ENCODE peak calls at places on chromosomes 13 and 19, in six cellular contexts. One of them, this sample, is unnamed.

GRCh38 chr13:37878496-37878895 is 8.9 kb upstream of the TRPC4 start:
- DNase-seq in tibial artery: no peak
- DNase-seq in left ventricle myocardium inferior: no peak
- DNase-seq in tibial nerve: no peak
- DNase-seq in PC-3: no peak
- DNase-seq in right atrium auricular region: no peak
- DNase-seq in this sample: no peak

GRCh38 chr19:14337510-14337909 is 43.7 kb upstream of the ADGRE5 start:
- DNase-seq in tibial artery: no peak
- DNase-seq in left ventricle myocardium inferior: no peak
- DNase-seq in tibial nerve: no peak
- DNase-seq in PC-3: peak; percentile 72
- DNase-seq in right atrium auricular region: no peak
- DNase-seq in this sample: peak; percentile 35

GRCh38 chr13:113977976-113978375 is 4.1 kb upstream of the C13orf46 start:
- DNase-seq in tibial artery: peak; percentile 51
- DNase-seq in left ventricle myocardium inferior: no peak
- DNase-seq in tibial nerve: no peak
- DNase-seq in PC-3: no peak
- DNase-seq in right atrium auricular region: no peak
- DNase-seq in this sample: no peak

GRCh38 chr13:23321534-23322241 is 111.8 kb downstream of the SACS start:
- DNase-seq in tibial artery: peak; percentile 74
- DNase-seq in left ventricle myocardium inferior: peak; percentile 38
- DNase-seq in tibial nerve: peak; percentile 19
- DNase-seq in PC-3: peak; percentile 93
- DNase-seq in right atrium auricular region: peak; percentile 83
- DNase-seq in this sample: no peak

GRCh38 chr19:46517471-46517870 is 21.8 kb upstream of the PNMA8B start:
- DNase-seq in tibial artery: no peak
- DNase-seq in left ventricle myocardium inferior: no peak
- DNase-seq in tibial nerve: no peak
- DNase-seq in PC-3: no peak
- DNase-seq in right atrium auricular region: no peak
- DNase-seq in this sample: no peak

GRCh38 chr13:107266657-107267056 is 698.7 kb upstream of the ARGLU1 start:
- DNase-seq in tibial artery: no peak
- DNase-seq in left ventricle myocardium inferior: no peak
- DNase-seq in tibial nerve: no peak
- DNase-seq in PC-3: no peak
- DNase-seq in right atrium auricular region: no peak
- DNase-seq in this sample: no peak

GRCh38 chr19:49987159-49987698 is 26.3 kb upstream of the SIGLEC11 start:
- DNase-seq in tibial artery: peak; percentile 90
- DNase-seq in left ventricle myocardium inferior: peak; percentile 83
- DNase-seq in tibial nerve: peak; percentile 91
- DNase-seq in PC-3: peak; percentile 95
- DNase-seq in right atrium auricular region: peak; percentile 69
- DNase-seq in this sample: peak; percentile 81

GRCh38 chr13:113943821-113944565 is 29.9 kb downstream of the C13orf46 start:
- DNase-seq in tibial artery: peak; percentile 43
- DNase-seq in left ventricle myocardium inferior: peak; percentile 8
- DNase-seq in tibial nerve: no peak
- DNase-seq in PC-3: no peak
- DNase-seq in right atrium auricular region: no peak
- DNase-seq in this sample: no peak

GRCh38 chr13:47000166-47000565 is 103.3 kb upstream of the HTR2A start:
- DNase-seq in tibial artery: no peak
- DNase-seq in left ventricle myocardium inferior: no peak
- DNase-seq in tibial nerve: no peak
- DNase-seq in PC-3: peak; percentile 7
- DNase-seq in right atrium auricular region: no peak
- DNase-seq in this sample: no peak

GRCh38 chr13:45850020-45850613 is 1.4 kb downstream of the SIAH3 start:
- DNase-seq in tibial artery: no peak
- DNase-seq in left ventricle myocardium inferior: no peak
- DNase-seq in tibial nerve: no peak
- DNase-seq in PC-3: no peak
- DNase-seq in right atrium auricular region: no peak
- DNase-seq in this sample: no peak

GRCh38 chr13:111184685-111185401 is 69.7 kb downstream of the ARHGEF7 start:
- DNase-seq in tibial artery: peak; percentile 79
- DNase-seq in left ventricle myocardium inferior: no peak
- DNase-seq in tibial nerve: no peak
- DNase-seq in PC-3: no peak
- DNase-seq in right atrium auricular region: no peak
- DNase-seq in this sample: peak; percentile 18

GRCh38 chr13:19782049-19782726 is 557 bp downstream of the PSPC1 start:
- DNase-seq in tibial artery: peak; percentile 75
- DNase-seq in left ventricle myocardium inferior: peak; percentile 59
- DNase-seq in tibial nerve: peak; percentile 36
- DNase-seq in PC-3: peak; percentile 26
- DNase-seq in right atrium auricular region: peak; percentile 66
- DNase-seq in this sample: peak; percentile 40

GRCh38 chr13:52749446-52749845 is 9.8 kb upstream of the CNMD start:
- DNase-seq in tibial artery: no peak
- DNase-seq in left ventricle myocardium inferior: no peak
- DNase-seq in tibial nerve: no peak
- DNase-seq in PC-3: no peak
- DNase-seq in right atrium auricular region: no peak
- DNase-seq in this sample: no peak

GRCh38 chr19:38900220-38900629 is 456 bp downstream of the NFKBIB start:
- DNase-seq in tibial artery: no peak
- DNase-seq in left ventricle myocardium inferior: no peak
- DNase-seq in tibial nerve: no peak
- DNase-seq in PC-3: no peak
- DNase-seq in right atrium auricular region: no peak
- DNase-seq in this sample: no peak

GRCh38 chr19:6705931-6706632 is 14.4 kb downstream of the C3 start:
- DNase-seq in tibial artery: no peak
- DNase-seq in left ventricle myocardium inferior: no peak
- DNase-seq in tibial nerve: no peak
- DNase-seq in PC-3: no peak
- DNase-seq in right atrium auricular region: no peak
- DNase-seq in this sample: no peak

GRCh38 chr13:42781362-42781761 is at the start of gene FAM216B:
- DNase-seq in tibial artery: no peak
- DNase-seq in left ventricle myocardium inferior: no peak
- DNase-seq in tibial nerve: no peak
- DNase-seq in PC-3: no peak
- DNase-seq in right atrium auricular region: no peak
- DNase-seq in this sample: no peak

GRCh38 chr13:48505597-48506091 is 27.2 kb downstream of the RCBTB2 start:
- DNase-seq in tibial artery: peak; percentile 80
- DNase-seq in left ventricle myocardium inferior: no peak
- DNase-seq in tibial nerve: peak; percentile 57
- DNase-seq in PC-3: no peak
- DNase-seq in right atrium auricular region: no peak
- DNase-seq in this sample: peak; percentile 34

GRCh38 chr13:109744512-109745051 is 41.8 kb downstream of the IRS2 start:
- DNase-seq in tibial artery: no peak
- DNase-seq in left ventricle myocardium inferior: peak; percentile 56
- DNase-seq in tibial nerve: peak; percentile 67
- DNase-seq in PC-3: peak; percentile 71
- DNase-seq in right atrium auricular region: peak; percentile 58
- DNase-seq in this sample: no peak

GRCh38 chr19:54133957-54134590 is 3.5 kb upstream of the CNOT3 start:
- DNase-seq in tibial artery: no peak
- DNase-seq in left ventricle myocardium inferior: no peak
- DNase-seq in tibial nerve: no peak
- DNase-seq in PC-3: no peak
- DNase-seq in right atrium auricular region: no peak
- DNase-seq in this sample: no peak

GRCh38 chr19:3868770-3869456 is at the start of gene ZFR2:
- DNase-seq in tibial artery: no peak
- DNase-seq in left ventricle myocardium inferior: no peak
- DNase-seq in tibial nerve: no peak
- DNase-seq in PC-3: no peak
- DNase-seq in right atrium auricular region: no peak
- DNase-seq in this sample: peak; percentile 20

GRCh38 chr13:24727731-24728601 is 36.0 kb upstream of the RNF17 start:
- DNase-seq in tibial artery: peak; percentile 76
- DNase-seq in left ventricle myocardium inferior: no peak
- DNase-seq in tibial nerve: peak; percentile 70
- DNase-seq in PC-3: peak; percentile 77
- DNase-seq in right atrium auricular region: peak; percentile 62
- DNase-seq in this sample: peak; percentile 54

GRCh38 chr19:23241433-23241832 is 8.8 kb downstream of the ZNF724 start:
- DNase-seq in tibial artery: no peak
- DNase-seq in left ventricle myocardium inferior: no peak
- DNase-seq in tibial nerve: no peak
- DNase-seq in PC-3: no peak
- DNase-seq in right atrium auricular region: no peak
- DNase-seq in this sample: no peak
- H3K9me3 ChIP-seq in tibial artery: no peaks in the 10 kb centered on the region
- H3K9me3 ChIP-seq in left ventricle myocardium inferior: peaks cover 27% of the 10 kb centered on the region
- H3K9me3 ChIP-seq in tibial nerve: no peaks in the 10 kb centered on the region
- H3K9me3 ChIP-seq in PC-3: peaks cover 40% of the 10 kb centered on the region
- H3K9me3 ChIP-seq in right atrium auricular region: peaks cover 14% of the 10 kb centered on the region
- H3K9me3 ChIP-seq in this sample: peaks cover 24% of the 10 kb centered on the region

DNA sequence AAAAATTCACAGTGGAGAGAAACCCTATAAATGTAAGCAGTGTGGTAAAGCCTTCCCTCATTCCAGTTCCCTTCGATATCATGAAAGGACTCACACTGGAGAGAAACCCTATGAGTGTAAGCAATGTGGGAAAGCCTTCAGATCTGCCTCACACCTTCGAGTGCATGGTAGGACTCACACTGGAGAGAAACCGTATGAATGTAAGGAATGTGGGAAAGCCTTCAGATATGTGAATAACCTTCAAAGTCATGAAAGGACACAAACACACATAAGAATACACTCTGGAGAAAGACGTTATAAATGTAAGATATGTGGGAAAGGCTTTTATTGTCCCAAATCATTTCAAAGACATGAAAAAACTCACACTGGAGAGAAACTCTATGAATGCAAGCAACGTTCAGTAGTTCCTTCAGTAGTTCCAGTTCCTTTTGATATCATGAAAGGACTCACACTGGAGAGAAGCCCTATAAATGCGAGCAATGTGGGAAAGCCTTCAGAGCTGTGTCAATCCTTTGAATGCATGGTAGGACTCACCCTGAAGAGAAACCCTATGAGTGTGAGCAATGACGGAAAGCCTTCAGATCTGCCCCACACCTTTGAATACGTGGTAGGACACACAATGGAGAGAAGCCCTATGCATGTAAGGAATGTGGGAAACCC is 16.1 kb upstream of the ZNF439 start:
- DNase-seq in tibial artery: no peak
- DNase-seq in left ventricle myocardium inferior: no peak
- DNase-seq in tibial nerve: no peak
- DNase-seq in PC-3: no peak
- DNase-seq in right atrium auricular region: no peak
- DNase-seq in this sample: no peak
- H3K9me3 ChIP-seq in tibial artery: no peaks in the 10 kb centered on the region
- H3K9me3 ChIP-seq in left ventricle myocardium inferior: peaks cover 93% of the 10 kb centered on the region
- H3K9me3 ChIP-seq in tibial nerve: peaks cover 5% of the 10 kb centered on the region
- H3K9me3 ChIP-seq in PC-3: peaks cover 73% of the 10 kb centered on the region
- H3K9me3 ChIP-seq in right atrium auricular region: peaks cover 42% of the 10 kb centered on the region
- H3K9me3 ChIP-seq in this sample: peaks cover 41% of the 10 kb centered on the region

GRCh38 chr19:8054169-8054568 is 1.6 kb downstream of the CCL25 start:
- DNase-seq in tibial artery: no peak
- DNase-seq in left ventricle myocardium inferior: no peak
- DNase-seq in tibial nerve: no peak
- DNase-seq in PC-3: no peak
- DNase-seq in right atrium auricular region: no peak
- DNase-seq in this sample: no peak
- H3K9me3 ChIP-seq in tibial artery: no peaks in the 10 kb centered on the region
- H3K9me3 ChIP-seq in left ventricle myocardium inferior: no peaks in the 10 kb centered on the region
- H3K9me3 ChIP-seq in tibial nerve: no peaks in the 10 kb centered on the region
- H3K9me3 ChIP-seq in PC-3: no peaks in the 10 kb centered on the region
- H3K9me3 ChIP-seq in right atrium auricular region: no peaks in the 10 kb centered on the region
- H3K9me3 ChIP-seq in this sample: no peaks in the 10 kb centered on the region

DNA sequence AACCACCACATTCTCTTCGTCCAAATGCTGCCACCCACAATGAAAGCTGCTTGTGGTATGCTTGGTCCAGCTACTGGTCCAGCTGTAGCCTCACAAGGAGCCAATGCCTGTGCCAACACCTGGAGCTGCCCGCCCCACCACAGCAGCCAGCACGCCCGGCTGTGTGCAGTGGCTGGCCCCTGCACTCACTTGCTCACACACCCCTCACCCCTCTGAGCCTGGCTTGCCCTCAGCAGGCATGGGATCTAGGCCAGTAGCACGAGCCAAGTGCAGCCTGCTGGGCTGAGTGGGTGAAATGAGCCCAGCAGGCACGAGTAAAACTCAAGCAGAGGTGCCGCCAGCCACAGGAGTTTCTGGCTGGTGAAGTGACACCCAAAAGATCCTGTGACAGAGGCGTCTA is 2096.4 kb upstream of the PCDH20 start:
- DNase-seq in tibial artery: no peak
- DNase-seq in left ventricle myocardium inferior: no peak
- DNase-seq in tibial nerve: no peak
- DNase-seq in PC-3: no peak
- DNase-seq in right atrium auricular region: no peak
- DNase-seq in this sample: no peak
- H3K9me3 ChIP-seq in tibial artery: no peaks in the 10 kb centered on the region
- H3K9me3 ChIP-seq in left ventricle myocardium inferior: no peaks in the 10 kb centered on the region
- H3K9me3 ChIP-seq in tibial nerve: no peaks in the 10 kb centered on the region
- H3K9me3 ChIP-seq in PC-3: no peaks in the 10 kb centered on the region
- H3K9me3 ChIP-seq in right atrium auricular region: no peaks in the 10 kb centered on the region
- H3K9me3 ChIP-seq in this sample: no peaks in the 10 kb centered on the region

GRCh38 chr19:37412700-37413099 is 41.8 kb downstream of the ZNF527 start:
- DNase-seq in tibial artery: no peak
- DNase-seq in left ventricle myocardium inferior: no peak
- DNase-seq in tibial nerve: no peak
- DNase-seq in PC-3: no peak
- DNase-seq in right atrium auricular region: no peak
- DNase-seq in this sample: no peak
- H3K9me3 ChIP-seq in tibial artery: peaks cover 19% of the 10 kb centered on the region
- H3K9me3 ChIP-seq in left ventricle myocardium inferior: peaks cover 100% of the 10 kb centered on the region
- H3K9me3 ChIP-seq in tibial nerve: peaks cover 39% of the 10 kb centered on the region
- H3K9me3 ChIP-seq in PC-3: peaks cover 27% of the 10 kb centered on the region
- H3K9me3 ChIP-seq in right atrium auricular region: peaks cover 100% of the 10 kb centered on the region
- H3K9me3 ChIP-seq in this sample: peaks cover 30% of the 10 kb centered on the region

This sample was measured in T-helper 17 cell.